ENCODE peak calls at places on chromosomes 4 and X, in seven cellular contexts. C, H, O, E, R, N and D are unnamed samples.

GRCh38 chr4:87698394-87698793 is 48.3 kb downstream of the DMP1 start:
- DNase-seq in H (no peak), E (no peak), C (no peak), O (no peak), R (no peak), N (no peak), D (no peak)

GRCh38 chr4:9924750-9925149 is 96.5 kb downstream of the SLC2A9 start:
- DNase-seq in R (no peak), C (no peak), O (no peak), H (peak; percentile 75), N (peak; percentile 4), E (no peak), D (no peak)

GRCh38 chrX:1657367-1658082 is 42.7 kb downstream of the ASMT start:
- DNase-seq in N (peak; percentile 48), O (peak; percentile 23), R (peak; percentile 29), E (no peak), C (no peak), H (no peak), D (no peak)

GRCh38 chr4:148795156-148795864 is 353.1 kb upstream of the NR3C2 start:
- DNase-seq in R (no peak), H (peak; percentile 53), C (no peak), N (no peak), O (no peak), E (peak; percentile 56), D (peak; percentile 63)

GRCh38 chr4:11424000-11424399 is 4.7 kb downstream of the HS3ST1 start:
- DNase-seq in H (no peak), E (peak; percentile 81), O (no peak), R (no peak), N (peak; percentile 22), C (no peak), D (no peak)

GRCh38 chrX:24696241-24696640 is 2.5 kb downstream of the POLA1 start:
- DNase-seq in R (no peak), C (no peak), H (no peak), N (no peak), O (no peak), E (no peak), D (no peak)

GRCh38 chrX:17435476-17435875 is 60.5 kb downstream of the NHS start:
- DNase-seq in N (no peak), C (no peak), O (no peak), R (no peak), E (no peak), H (no peak), D (no peak)

GRCh38 chr4:5866841-5867782 is 25.8 kb downstream of the CRMP1 start:
- DNase-seq in N (no peak), R (no peak), O (no peak), C (no peak), H (no peak), E (no peak), D (no peak)

GRCh38 chr4:134905061-134905460 is 703.5 kb upstream of the PABPC4L start:
- DNase-seq in R (no peak), E (no peak), N (no peak), O (no peak), H (no peak), C (no peak), D (no peak)